ENCODE peak calls at places on chromosomes 13 and 19, in four cellular contexts. R is tibial nerve, U is GM23338, V is prostate gland. Q is an unnamed sample.

GRCh38 chr19:16213076-16213475 is 15.4 kb downstream of the AP1M1 start:
- DNase-seq in R (no peak), U (no peak), V (no peak), Q (no peak)

GRCh38 chr13:53351040-53351439 is 322.4 kb downstream of the OLFM4 start:
- DNase-seq in R (no peak), U (no peak), V (no peak), Q (no peak)

GRCh38 chr19:46629546-46630025 is 4.7 kb upstream of the PTGIR start:
- DNase-seq in R (no peak), U (no peak), V (no peak), Q (no peak)

GRCh38 chr13:67493835-67494234 is 263.7 kb upstream of the PCDH9 start:
- DNase-seq in R (no peak), U (no peak), V (no peak), Q (no peak)

GRCh38 chr19:46618670-46619231 is 6.1 kb downstream of the PTGIR start:
- DNase-seq in R (no peak), U (no peak), V (no peak), Q (no peak)

GRCh38 chr13:94656766-94657165 is 55.1 kb downstream of the GPR180 start:
- DNase-seq in R (no peak), U (peak; percentile 6), V (no peak), Q (peak; percentile 66)

GRCh38 chr19:33348301-33349010 is 25.1 kb upstream of the CEBPG start:
- DNase-seq in R (no peak), U (no peak), V (no peak), Q (no peak)

GRCh38 chr13:25375727-25376358 is 4.1 kb downstream of the ATP8A2 start:
- DNase-seq in R (peak; percentile 41), U (peak; percentile 80), V (peak; percentile 7), Q (peak; percentile 18)

GRCh38 chr19:28170066-28170465 is 1042.9 kb downstream of the UQCRFS1 start:
- DNase-seq in R (no peak), U (no peak), V (no peak), Q (no peak)

GRCh38 chr19:45250832-45251451 is at the start of gene MARK4:
- DNase-seq in R (peak; percentile 29), U (peak; percentile 70), V (peak; percentile 35), Q (no peak)

GRCh38 chr19:51887522-51888498 is at the start of gene ZNF577:
- DNase-seq in R (peak; percentile 82), U (peak; percentile 98), V (peak; percentile 89), Q (no peak)

GRCh38 chr13:101144808-101145419 is 271.4 kb downstream of the NALCN start:
- DNase-seq in R (no peak), U (peak; percentile 78), V (peak; percentile 14), Q (peak; percentile 57)

GRCh38 chr13:107138987-107139386 is 571.0 kb upstream of the ARGLU1 start:
- DNase-seq in R (peak; percentile 52), U (no peak), V (no peak), Q (no peak)

GRCh38 chr19:51441410-51442390 is 16.6 kb downstream of the SIGLEC8 start:
- DNase-seq in R (no peak), U (no peak), V (no peak), Q (no peak)

GRCh38 chr13:49164712-49165111 is 55.4 kb upstream of the MLNR start:
- DNase-seq in R (no peak), U (no peak), V (no peak), Q (no peak)

GRCh38 chr19:33554821-33555220 is 33.2 kb upstream of the PEPD start:
- DNase-seq in R (no peak), U (no peak), V (no peak), Q (no peak)

GRCh38 chr13:35966024-35966423 is 165.2 kb downstream of the DCLK1 start:
- DNase-seq in R (no peak), U (no peak), V (no peak), Q (no peak)

GRCh38 chr13:43014162-43014561 is 9.2 kb upstream of the DNAJC15 start:
- DNase-seq in R (no peak), U (no peak), V (no peak), Q (no peak)

GRCh38 chr19:8388612-8388958 is 1.6 kb upstream of the RAB11B start:
- DNase-seq in R (no peak), U (no peak), V (no peak), Q (no peak)

GRCh38 chr13:42333613-42334328 is 61.8 kb downstream of the AKAP11 start:
- DNase-seq in R (no peak), U (peak; percentile 80), V (no peak), Q (peak; percentile 2)

GRCh38 chr19:13748169-13748884 is 16.0 kb upstream of the MRI1 start:
- DNase-seq in R (no peak), U (peak; percentile 43), V (no peak), Q (no peak)

GRCh38 chr13:82118589-82118988 is 1763.7 kb downstream of the SLITRK1 start:
- DNase-seq in R (no peak), U (no peak), V (no peak), Q (no peak)

GRCh38 chr13:42119875-42120274 is 71.4 kb downstream of the DGKH start:
- DNase-seq in R (no peak), U (no peak), V (no peak), Q (no peak)

GRCh38 chr13:102707465-102707864 is 12.6 kb upstream of the METTL21C start:
- DNase-seq in R (no peak), U (no peak), V (no peak), Q (peak; percentile 70)

GRCh38 chr13:36193151-36193855 is 21.1 kb downstream of the SOHLH2 start:
- DNase-seq in R (no peak), U (no peak), V (no peak), Q (peak; percentile 57)

GRCh38 chr13:95858286-95859075 is 181.5 kb downstream of the DNAJC3 start:
- DNase-seq in R (no peak), U (no peak), V (no peak), Q (no peak)

GRCh38 chr13:46582190-46582589 is 29.2 kb downstream of the LRCH1 start:
- DNase-seq in R (no peak), U (no peak), V (no peak), Q (no peak)

GRCh38 chr13:46588019-46588418 is 35.0 kb downstream of the LRCH1 start:
- DNase-seq in R (no peak), U (no peak), V (no peak), Q (no peak)

GRCh38 chr13:46592410-46592809 is 39.4 kb downstream of the LRCH1 start:
- DNase-seq in R (no peak), U (no peak), V (no peak), Q (peak; percentile 56)

DNA sequence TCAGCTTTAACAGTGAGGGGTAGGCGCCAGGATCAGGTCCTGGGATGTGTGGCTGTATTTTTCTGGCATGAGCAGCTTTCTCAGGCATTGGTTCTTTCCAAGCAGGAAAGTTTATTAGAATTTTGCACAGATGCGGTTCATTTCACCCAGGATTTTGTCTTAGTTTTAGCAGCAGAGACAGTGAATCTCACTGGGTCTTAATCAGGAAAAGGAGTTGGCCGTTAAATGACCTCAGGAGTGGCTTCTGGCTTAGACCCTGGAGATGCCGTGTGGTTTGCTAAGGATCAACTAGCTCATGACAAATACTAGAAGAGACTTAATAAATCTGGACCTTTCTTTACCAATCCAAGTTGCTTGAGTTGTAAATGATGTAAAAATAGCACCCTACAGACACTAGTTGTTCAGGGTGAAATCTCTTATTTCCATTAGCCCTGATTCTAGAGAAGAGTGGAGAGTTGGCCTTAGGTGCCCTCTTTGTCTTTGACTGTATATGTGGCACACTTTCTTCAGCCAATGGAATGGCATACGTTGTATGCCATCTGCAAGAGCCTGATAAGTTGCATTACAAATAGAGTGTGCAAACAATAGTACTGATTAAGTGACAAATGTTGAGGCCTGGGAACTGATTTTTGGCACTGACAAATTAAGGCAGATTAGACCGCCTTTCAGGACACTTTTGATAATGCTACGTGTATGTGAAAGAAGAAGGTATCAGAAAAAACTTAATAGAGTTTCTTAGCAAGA is 34.0 kb downstream of the LRCH1 start:
- DNase-seq in R (no peak), U (no peak), V (no peak), Q (no peak)
- H3K4me1 ChIP-seq in R (peaks cover 12% of the 10 kb centered on the region), U (peaks cover 7% of the 10 kb centered on the region), V (no peaks in the 10 kb centered on the region), Q (peaks cover 6% of the 10 kb centered on the region)

GRCh38 chr19:39937792-39938191 is 3.4 kb upstream of the FCGBP start:
- DNase-seq in R (no peak), U (no peak), V (no peak), Q (no peak)

GRCh38 chr19:39941615-39942507 is 7.4 kb upstream of the FCGBP start:
- DNase-seq in R (peak; percentile 20), U (no peak), V (no peak), Q (peak; percentile 56)

GRCh38 chr19:39941151-39941550 is 6.7 kb upstream of the FCGBP start:
- DNase-seq in R (no peak), U (no peak), V (no peak), Q (no peak)

GRCh38 chr19:39937094-39937493 is 2.7 kb upstream of the FCGBP start:
- DNase-seq in R (no peak), U (no peak), V (no peak), Q (no peak)

DNA sequence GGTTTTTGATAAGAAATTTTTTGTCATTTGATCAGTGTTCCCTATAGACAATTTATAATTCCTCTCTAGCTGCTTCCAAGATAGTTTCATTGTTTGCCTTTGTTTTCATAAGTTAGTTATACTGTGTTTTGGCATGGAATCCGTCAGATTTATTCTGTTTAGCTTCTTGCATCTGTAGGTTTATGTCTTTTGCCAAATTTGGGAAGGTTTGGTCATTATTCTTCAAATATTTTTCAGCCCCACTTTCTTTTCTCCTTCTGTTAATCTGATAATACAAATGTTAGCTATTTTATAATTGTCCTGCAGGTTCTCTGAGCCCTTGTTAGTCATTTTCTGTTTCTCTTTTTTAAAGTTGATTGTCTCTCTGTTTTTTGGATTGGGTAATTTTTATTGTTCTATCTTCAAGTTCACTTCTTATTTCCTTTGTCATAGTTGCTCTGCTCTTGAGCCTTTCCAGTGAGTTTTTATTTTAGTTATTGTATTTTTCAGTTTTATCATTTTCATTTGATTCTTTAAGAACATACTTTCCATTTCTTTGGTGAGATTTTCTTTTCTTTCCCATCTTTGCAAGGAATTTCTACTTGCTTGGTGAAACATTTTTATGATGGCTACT is 5.9 kb upstream of the FCGBP start:
- DNase-seq in R (no peak), U (no peak), V (no peak), Q (no peak)
- H3K4me1 ChIP-seq in R (peaks cover 14% of the 10 kb centered on the region), U (no peaks in the 10 kb centered on the region), V (peaks cover 11% of the 10 kb centered on the region), Q (peaks cover 41% of the 10 kb centered on the region)

GRCh38 chr19:38706792-38707511 is 37.3 kb downstream of the CAPN12 start:
- DNase-seq in R (no peak), U (peak; percentile 41), V (no peak), Q (no peak)

GRCh38 chr19:38705197-38706019 is 38.9 kb downstream of the CAPN12 start:
- DNase-seq in R (no peak), U (no peak), V (no peak), Q (no peak)

GRCh38 chr19:38708413-38709024 is 35.8 kb downstream of the CAPN12 start:
- DNase-seq in R (no peak), U (no peak), V (no peak), Q (no peak)

GRCh38 chr19:38709119-38709518 is 35.2 kb downstream of the CAPN12 start:
- DNase-seq in R (no peak), U (no peak), V (no peak), Q (no peak)

GRCh38 chr19:38707512-38708114 is 36.7 kb downstream of the CAPN12 start:
- DNase-seq in R (no peak), U (no peak), V (peak; percentile 83), Q (peak; percentile 84)
- H3K4me1 ChIP-seq in R (peaks cover 46% of the 10 kb centered on the region), U (no peaks in the 10 kb centered on the region), V (peaks cover 39% of the 10 kb centered on the region), Q (peaks cover 26% of the 10 kb centered on the region)

GRCh38 chr19:1125601-1126533 is 22.1 kb downstream of the GPX4 start:
- DNase-seq in R (no peak), U (no peak), V (no peak), Q (peak; percentile 77)

GRCh38 chr19:1129535-1129934 is 25.7 kb downstream of the GPX4 start:
- DNase-seq in R (no peak), U (no peak), V (no peak), Q (no peak)

GRCh38 chr19:1130801-1131717 is 27.3 kb downstream of the GPX4 start:
- DNase-seq in R (no peak), U (no peak), V (no peak), Q (no peak)

GRCh38 chr19:1126984-1127760 is 23.4 kb downstream of the GPX4 start:
- DNase-seq in R (no peak), U (no peak), V (no peak), Q (no peak)

GRCh38 chr19:1128111-1128510 is 24.3 kb downstream of the GPX4 start:
- DNase-seq in R (no peak), U (no peak), V (no peak), Q (no peak)
- H3K4me1 ChIP-seq in R (peaks cover 37% of the 10 kb centered on the region), U (peaks cover 3% of the 10 kb centered on the region), V (peaks cover 27% of the 10 kb centered on the region), Q (no peaks in the 10 kb centered on the region)

Q was measured in PC-9.